ENCODE peak calls at places on chromosomes 2 and 18, in ten cellular contexts. Z is GM23338; O is GOT3; M is NT2/D1; W is PC-9; G is AG08395; C is activated CD4-positive, alpha-beta memory T cell treated with anti-CD3 and anti-CD28 coated beads, Interleukin-2, amount 10 ng/mL, durations not matched to agents 7 days and 5 days; I is ovary; T is DMS153; Y is bronchial epithelial cell. K is an unnamed sample.

GRCh38 chr2:158457826-158458616 is 1.3 kb downstream of the PKP4 start:
- DNase-seq in Z (peak; percentile 97), O (peak; percentile 14), M (peak; percentile 80), W (peak; percentile 74), G (peak; percentile 66), C (no peak), I (peak; percentile 54), T (peak; percentile 34), Y (peak; percentile 41), K (peak; percentile 74)

GRCh38 chr18:38453880-38454279 is 888.3 kb upstream of the CELF4 start:
- DNase-seq in Z (no peak), O (no peak), M (no peak), W (no peak), G (no peak), C (no peak), I (no peak), T (peak; percentile 49), Y (no peak), K (no peak)

GRCh38 chr2:240146141-240146561 is 5.7 kb upstream of the OTOS start:
- DNase-seq in Z (no peak), O (no peak), M (no peak), W (no peak), G (no peak), C (no peak), I (no peak), T (no peak), Y (no peak), K (no peak)

GRCh38 chr2:9288233-9288632 is 81.6 kb downstream of the ASAP2 start:
- DNase-seq in Z (no peak), O (no peak), M (no peak), W (peak; percentile 71), G (peak; percentile 78), C (no peak), I (no peak), T (no peak), Y (peak; percentile 79), K (no peak)

GRCh38 chr2:172329404-172330059 is 97.9 kb upstream of the ITGA6 start:
- DNase-seq in Z (no peak), O (no peak), M (no peak), W (no peak), G (no peak), C (no peak), I (peak; percentile 52), T (no peak), Y (no peak), K (no peak)

GRCh38 chr2:21640046-21640445 is 516.3 kb downstream of the TDRD15 start:
- DNase-seq in Z (no peak), O (no peak), M (no peak), W (no peak), G (no peak), C (no peak), I (no peak), T (no peak), Y (no peak), K (no peak)

GRCh38 chr2:105143467-105144127 is 97.9 kb upstream of the GPR45 start:
- DNase-seq in Z (peak; percentile 71), O (no peak), M (no peak), W (no peak), G (no peak), C (peak; percentile 31), I (peak; percentile 16), T (peak; percentile 31), Y (peak; percentile 59), K (peak; percentile 34)

GRCh38 chr2:112869258-112869842 is 32.8 kb upstream of the IL1B start:
- DNase-seq in Z (no peak), O (no peak), M (no peak), W (peak; percentile 97), G (peak; percentile 52), C (peak; percentile 61), I (no peak), T (peak; percentile 90), Y (peak; percentile 95), K (no peak)